ENCODE peak calls at places on chromosomes 3 and 15, in ten cellular contexts. V, Y, O, B, J, K, G, U, L and I are unnamed samples.

GRCh38 chr3:15781131-15781530 is 16.6 kb downstream of the ANKRD28 start:
- DNase-seq in V (no peak), Y (no peak), O (no peak), B (no peak), J (no peak), K (no peak), G (no peak), U (no peak), L (no peak), I (no peak)

GRCh38 chr3:112101946-112102345 is 15.8 kb downstream of the C3orf52 start:
- DNase-seq in V (no peak), Y (peak), O (no peak), B (no peak), J (peak), K (no peak), G (peak), U (peak), L (no peak), I (no peak)

GRCh38 chr3:71419369-71419768 is 164.2 kb downstream of the FOXP1 start:
- DNase-seq in V (no peak), Y (no peak), O (no peak), B (no peak), J (no peak), K (no peak), G (no peak), U (no peak), L (no peak), I (no peak)

GRCh38 chr3:24042174-24042878 is 97.2 kb downstream of the NR1D2 start:
- DNase-seq in V (no peak), Y (no peak), O (no peak), B (no peak), J (no peak), K (no peak), G (no peak), U (no peak), L (no peak), I (peak)

GRCh38 chr15:68500363-68501317 is 68.7 kb upstream of the ITGA11 start:
- DNase-seq in V (no peak), Y (no peak), O (no peak), B (no peak), J (no peak), K (no peak), G (no peak), U (no peak), L (no peak), I (no peak)

GRCh38 chr3:183455064-183455463 is 26.6 kb upstream of the MCF2L2 start:
- DNase-seq in V (no peak), Y (peak), O (no peak), B (peak), J (peak), K (no peak), G (no peak), U (peak), L (no peak), I (no peak)

GRCh38 chr3:127674793-127675189 is 2.0 kb downstream of the ABTB1 start:
- DNase-seq in V (no peak), Y (no peak), O (no peak), B (no peak), J (no peak), K (no peak), G (no peak), U (no peak), L (no peak), I (no peak)

GRCh38 chr3:31485206-31485605 is 47.5 kb upstream of the STT3B start:
- DNase-seq in V (no peak), Y (no peak), O (no peak), B (no peak), J (no peak), K (no peak), G (no peak), U (no peak), L (no peak), I (no peak)